ENCODE peak calls at places on chromosomes 5 and 9, in four cellular contexts. B is colonic mucosa; E is fibroblast of the conjunctiva; L is activated naive CD8-positive, alpha-beta T cell treated with anti-CD3 and anti-CD28 coated beads, Interleukin-2, amount 50 U/mL, for 16 hours. I is an unnamed sample.
A peak's percentile ranks its signal among the peaks of the same experiment; 100 is the strongest.

GRCh38 chr9:110187126-110187525 is 20.8 kb downstream of the C9orf152 start:
- DNase-seq in L (no peak), B (no peak), E (no peak), I (no peak)

GRCh38 chr9:15349892-15350761 is 43.1 kb upstream of the TTC39B start:
- DNase-seq in L (no peak), E (no peak), B (peak; percentile 82), I (no peak)

GRCh38 chr9:37466037-37466709 is 923 bp upstream of the ZBTB5 start:
- DNase-seq in E (peak; percentile 82), L (no peak), B (peak; percentile 81), I (peak; percentile 12)

GRCh38 chr9:75602074-75602473 is 288.4 kb upstream of the PCSK5 start:
- DNase-seq in L (no peak), E (no peak), B (no peak), I (no peak)

GRCh38 chr5:61200582-61201155 is 38.4 kb upstream of the SMIM15 start:
- DNase-seq in L (no peak), E (no peak), B (no peak), I (no peak)

GRCh38 chr5:150035139-150035893 is 34.8 kb downstream of the HMGXB3 start:
- DNase-seq in E (no peak), B (no peak), L (no peak), I (no peak)

GRCh38 chr9:73577867-73578266 is 426.2 kb downstream of the ANXA1 start:
- DNase-seq in B (no peak), L (no peak), E (peak; percentile 43), I (no peak)

GRCh38 chr5:60856059-60856458 is 12.0 kb upstream of the ELOVL7 start:
- DNase-seq in B (no peak), L (no peak), E (no peak), I (no peak)

GRCh38 chr5:142910128-142910527 is 140.0 kb downstream of the ARHGAP26 start:
- DNase-seq in B (no peak), E (no peak), L (no peak), I (no peak)

GRCh38 chr9:20339611-20340010 is 282.7 kb downstream of the MLLT3 start:
- DNase-seq in L (no peak), E (no peak), B (no peak), I (no peak)

GRCh38 chr5:137254695-137255094 is 244.4 kb downstream of the SPOCK1 start:
- DNase-seq in E (peak; percentile 46), B (no peak), L (no peak), I (no peak)

GRCh38 chr5:116442095-116442534 is 132.5 kb downstream of the SEMA6A start:
- DNase-seq in B (no peak), E (peak; percentile 10), L (no peak), I (no peak)

GRCh38 chr5:122726990-122727616 is 47.8 kb upstream of the SNX2 start:
- DNase-seq in B (no peak), E (peak; percentile 50), L (no peak), I (no peak)

GRCh38 chr9:125183054-125183453 is 6.5 kb downstream of the PPP6C start:
- DNase-seq in L (no peak), E (no peak), B (no peak), I (no peak)

GRCh38 chr5:74028976-74029375 is 403.0 kb downstream of the ARHGEF28 start:
- DNase-seq in L (no peak), B (no peak), E (no peak), I (no peak)

GRCh38 chr9:90333226-90333625 is 309.4 kb downstream of the DIRAS2 start:
- DNase-seq in L (no peak), E (no peak), B (no peak), I (no peak)

GRCh38 chr9:103941104-103941503 is 153.0 kb upstream of the SMC2 start:
- DNase-seq in B (no peak), E (no peak), L (no peak), I (no peak)

GRCh38 chr5:168947212-168947868 is 353.6 kb downstream of the SLIT3 start:
- DNase-seq in E (peak; percentile 13), L (no peak), B (peak; percentile 50), I (peak; percentile 55)

GRCh38 chr5:40409600-40409999 is 270.1 kb upstream of the PTGER4 start:
- DNase-seq in B (no peak), E (no peak), L (no peak), I (no peak)

GRCh38 chr9:38744484-38744883 is 24.6 kb upstream of the FAM240B start:
- DNase-seq in L (no peak), B (no peak), E (no peak), I (no peak)

GRCh38 chr5:72067682-72068470 is 39.4 kb upstream of the MAP1B start:
- DNase-seq in B (no peak), E (no peak), L (no peak), I (no peak)

GRCh38 chr9:83405674-83406255 is 132.4 kb downstream of the FRMD3 start:
- DNase-seq in L (no peak), B (no peak), E (peak; percentile 8), I (no peak)

GRCh38 chr9:118009585-118009984 is 305.4 kb downstream of the TLR4 start:
- DNase-seq in E (no peak), B (no peak), L (no peak), I (no peak)

GRCh38 chr5:176732736-176733585 is 77.4 kb upstream of the UNC5A start:
- DNase-seq in L (no peak), B (no peak), E (no peak), I (no peak)

GRCh38 chr9:126146254-126147145 is 180.1 kb upstream of the MVB12B start:
- DNase-seq in L (no peak), B (peak; percentile 29), E (no peak), I (no peak)

GRCh38 chr5:180155331-180155881 is 53.6 kb downstream of the RASGEF1C start:
- DNase-seq in L (no peak), E (no peak), B (peak; percentile 5), I (no peak)